ENCODE peak calls at places on chromosome 5, in nine cellular contexts. K, V, G, Y, Z, S, P, L and X are unnamed samples.

GRCh38 chr5:172707285-172708182 is 63.5 kb downstream of the DUSP1 start:
- DNase-seq in S (peak; percentile 46), K (peak; percentile 76), Y (peak; percentile 60), P (no peak), L (peak; percentile 52), G (peak; percentile 38), V (peak; percentile 32), Z (no peak), X (no peak)

GRCh38 chr5:141950207-141951005 is 7.6 kb downstream of the PCDH12 start:
- DNase-seq in G (no peak), L (no peak), K (no peak), V (no peak), P (no peak), Z (no peak), S (no peak), Y (no peak), X (no peak)

GRCh38 chr5:96067902-96068614 is 106.4 kb upstream of the ELL2 start:
- DNase-seq in Y (no peak), G (peak; percentile 92), L (peak; percentile 90), S (peak; percentile 7), P (no peak), V (no peak), K (peak; percentile 98), Z (no peak), X (no peak)

GRCh38 chr5:180204420-180204819 is 4.6 kb downstream of the RASGEF1C start:
- DNase-seq in S (no peak), G (no peak), V (no peak), L (no peak), Z (no peak), Y (no peak), P (no peak), K (no peak), X (no peak)

GRCh38 chr5:115795700-115796099 is 20.8 kb downstream of the CDO1 start:
- DNase-seq in V (no peak), S (no peak), K (peak; percentile 20), P (no peak), L (no peak), G (no peak), Z (no peak), Y (no peak), X (no peak)

GRCh38 chr5:138504799-138505198 is 38.2 kb downstream of the ETF1 start:
- DNase-seq in P (no peak), Z (no peak), G (no peak), S (no peak), V (no peak), L (peak; percentile 63), Y (no peak), K (no peak), X (no peak)

GRCh38 chr5:11234501-11234911 is 473.5 kb upstream of the DAP start:
- DNase-seq in Z (peak; percentile 1), L (no peak), V (no peak), K (no peak), P (no peak), Y (no peak), S (no peak), G (no peak), X (no peak)

GRCh38 chr5:57002959-57003485 is 51.1 kb upstream of the MIER3 start:
- DNase-seq in K (peak; percentile 61), Y (no peak), G (no peak), L (no peak), V (no peak), S (no peak), P (no peak), Z (no peak), X (no peak)

GRCh38 chr5:31774779-31775178 is 135.8 kb downstream of the PDZD2 start:
- DNase-seq in G (no peak), V (no peak), Z (no peak), Y (no peak), L (peak; percentile 5), K (no peak), P (no peak), S (no peak), X (no peak)

GRCh38 chr5:146283344-146283761 is 55.3 kb upstream of the POU4F3 start:
- DNase-seq in K (peak; percentile 92), S (no peak), Z (no peak), P (no peak), G (peak; percentile 92), L (peak; percentile 78), Y (no peak), V (no peak), X (no peak)

GRCh38 chr5:78405820-78406750 is 45.7 kb downstream of the SCAMP1 start:
- DNase-seq in P (no peak), G (peak; percentile 42), L (peak; percentile 45), Y (peak; percentile 6), S (no peak), V (no peak), K (peak; percentile 85), Z (no peak), X (no peak)

GRCh38 chr5:79008362-79008761 is 23.3 kb upstream of the ARSB start:
- DNase-seq in L (no peak), G (no peak), Z (no peak), S (no peak), Y (no peak), V (no peak), P (no peak), K (no peak), X (no peak)

GRCh38 chr5:36657563-36657995 is 51.2 kb downstream of the SLC1A3 start:
- DNase-seq in S (peak; percentile 6), Y (no peak), P (no peak), V (no peak), Z (no peak), G (peak; percentile 99), L (peak; percentile 100), K (peak; percentile 84), X (no peak)